ENCODE peak calls at places on chromosomes 12 and 14, in four cellular contexts. One of them, this sample, is unnamed.

GRCh38 chr12:69986109-69986508 is 161.1 kb downstream of the MYRFL start:
- DNase-seq in DMS79: no peak
- DNase-seq in mucosa of gallbladder: no peak
- DNase-seq in caudate nucleus: no peak
- DNase-seq in this sample: no peak

GRCh38 chr14:22159968-22160367 is 429.1 kb downstream of the DAD1 start:
- DNase-seq in DMS79: no peak
- DNase-seq in mucosa of gallbladder: no peak
- DNase-seq in caudate nucleus: no peak
- DNase-seq in this sample: no peak

GRCh38 chr14:53156238-53156637 is 3.1 kb upstream of the DDHD1 start:
- DNase-seq in caudate nucleus: no peak
- DNase-seq in DMS79: no peak
- DNase-seq in mucosa of gallbladder: no peak
- DNase-seq in this sample: no peak

GRCh38 chr12:53048033-53048779 is 1.7 kb upstream of the TNS2 start:
- DNase-seq in DMS79: no peak
- DNase-seq in mucosa of gallbladder: peak
- DNase-seq in caudate nucleus: peak
- DNase-seq in this sample: no peak

GRCh38 chr12:78229491-78230209 is 399.0 kb downstream of the NAV3 start:
- DNase-seq in DMS79: no peak
- DNase-seq in caudate nucleus: no peak
- DNase-seq in mucosa of gallbladder: peak
- DNase-seq in this sample: no peak

GRCh38 chr12:57229041-57229633 is 374 bp upstream of the SHMT2 start:
- DNase-seq in mucosa of gallbladder: no peak
- DNase-seq in DMS79: no peak
- DNase-seq in caudate nucleus: no peak
- DNase-seq in this sample: no peak

GRCh38 chr14:44404021-44404420 is 103.1 kb downstream of the FSCB start:
- DNase-seq in DMS79: peak
- DNase-seq in caudate nucleus: no peak
- DNase-seq in mucosa of gallbladder: no peak
- DNase-seq in this sample: no peak

GRCh38 chr12:79934309-79935020 is 432 bp downstream of the PPP1R12A start:
- DNase-seq in DMS79: peak
- DNase-seq in mucosa of gallbladder: no peak
- DNase-seq in caudate nucleus: peak
- DNase-seq in this sample: no peak

This sample was measured in kidney glomerular epithelial cell.